ENCODE peak calls at places on chromosomes 7 and 10, in eight cellular contexts. One of them, this sample, is unnamed.

GRCh38 chr10:91643700-91644099 is 10.8 kb upstream of the PPP1R3C start:
- DNase-seq in fibroblast of mammary gland: no peak
- DNase-seq in activated naive CD4-positive, alpha-beta T cell: no peak
- DNase-seq in HT-29: peak; percentile 25
- DNase-seq in NCI-H2107: no peak
- DNase-seq in NCI-H146: peak; percentile 59
- DNase-seq in NCI-H1105 treated with DMSO at 0.1 percent for 48 hours: no peak
- DNase-seq in substantia nigra: no peak
- DNase-seq in this sample: peak; percentile 56

GRCh38 chr10:60008816-60009215 is 102.5 kb upstream of the CCDC6 start:
- DNase-seq in fibroblast of mammary gland: peak; percentile 31
- DNase-seq in activated naive CD4-positive, alpha-beta T cell: no peak
- DNase-seq in HT-29: peak; percentile 55
- DNase-seq in NCI-H2107: no peak
- DNase-seq in NCI-H146: no peak
- DNase-seq in NCI-H1105 treated with DMSO at 0.1 percent for 48 hours: no peak
- DNase-seq in substantia nigra: no peak
- DNase-seq in this sample: peak; percentile 36

GRCh38 chr10:22714524-22715289 is at the start of gene PIP4K2A:
- DNase-seq in fibroblast of mammary gland: peak; percentile 59
- DNase-seq in activated naive CD4-positive, alpha-beta T cell: peak; percentile 42
- DNase-seq in HT-29: peak; percentile 68
- DNase-seq in NCI-H2107: peak; percentile 8
- DNase-seq in NCI-H146: peak; percentile 88
- DNase-seq in NCI-H1105 treated with DMSO at 0.1 percent for 48 hours: peak; percentile 17
- DNase-seq in substantia nigra: peak; percentile 72
- DNase-seq in this sample: peak; percentile 78

GRCh38 chr10:116905845-116906210 is 56.5 kb downstream of the ENO4 start:
- DNase-seq in fibroblast of mammary gland: no peak
- DNase-seq in activated naive CD4-positive, alpha-beta T cell: no peak
- DNase-seq in HT-29: no peak
- DNase-seq in NCI-H2107: no peak
- DNase-seq in NCI-H146: no peak
- DNase-seq in NCI-H1105 treated with DMSO at 0.1 percent for 48 hours: no peak
- DNase-seq in substantia nigra: no peak
- DNase-seq in this sample: no peak

GRCh38 chr7:18505870-18506460 is 10.4 kb downstream of the HDAC9 start:
- DNase-seq in fibroblast of mammary gland: peak; percentile 48
- DNase-seq in activated naive CD4-positive, alpha-beta T cell: no peak
- DNase-seq in HT-29: no peak
- DNase-seq in NCI-H2107: no peak
- DNase-seq in NCI-H146: no peak
- DNase-seq in NCI-H1105 treated with DMSO at 0.1 percent for 48 hours: no peak
- DNase-seq in substantia nigra: no peak
- DNase-seq in this sample: no peak

GRCh38 chr7:151453326-151453791 is 13.4 kb upstream of the CRYGN start:
- DNase-seq in fibroblast of mammary gland: no peak
- DNase-seq in activated naive CD4-positive, alpha-beta T cell: no peak
- DNase-seq in HT-29: no peak
- DNase-seq in NCI-H2107: no peak
- DNase-seq in NCI-H146: no peak
- DNase-seq in NCI-H1105 treated with DMSO at 0.1 percent for 48 hours: no peak
- DNase-seq in substantia nigra: no peak
- DNase-seq in this sample: no peak

GRCh38 chr7:91457208-91457607 is 193.0 kb downstream of the FZD1 start:
- DNase-seq in fibroblast of mammary gland: no peak
- DNase-seq in activated naive CD4-positive, alpha-beta T cell: no peak
- DNase-seq in HT-29: no peak
- DNase-seq in NCI-H2107: no peak
- DNase-seq in NCI-H146: no peak
- DNase-seq in NCI-H1105 treated with DMSO at 0.1 percent for 48 hours: no peak
- DNase-seq in substantia nigra: no peak
- DNase-seq in this sample: no peak

GRCh38 chr10:114346176-114347031 is 57.9 kb downstream of the AFAP1L2 start:
- DNase-seq in fibroblast of mammary gland: no peak
- DNase-seq in activated naive CD4-positive, alpha-beta T cell: no peak
- DNase-seq in HT-29: no peak
- DNase-seq in NCI-H2107: no peak
- DNase-seq in NCI-H146: no peak
- DNase-seq in NCI-H1105 treated with DMSO at 0.1 percent for 48 hours: no peak
- DNase-seq in substantia nigra: peak; percentile 4
- DNase-seq in this sample: no peak

GRCh38 chr7:15720849-15721471 is 34.5 kb upstream of the MEOX2 start:
- DNase-seq in fibroblast of mammary gland: peak; percentile 68
- DNase-seq in activated naive CD4-positive, alpha-beta T cell: no peak
- DNase-seq in HT-29: peak; percentile 69
- DNase-seq in NCI-H2107: peak; percentile 9
- DNase-seq in NCI-H146: peak; percentile 25
- DNase-seq in NCI-H1105 treated with DMSO at 0.1 percent for 48 hours: peak; percentile 41
- DNase-seq in substantia nigra: peak; percentile 1
- DNase-seq in this sample: peak; percentile 62

GRCh38 chr10:37704566-37704965 is 152.8 kb downstream of the ZNF248 start:
- DNase-seq in fibroblast of mammary gland: no peak
- DNase-seq in activated naive CD4-positive, alpha-beta T cell: no peak
- DNase-seq in HT-29: no peak
- DNase-seq in NCI-H2107: no peak
- DNase-seq in NCI-H146: no peak
- DNase-seq in NCI-H1105 treated with DMSO at 0.1 percent for 48 hours: no peak
- DNase-seq in substantia nigra: no peak
- DNase-seq in this sample: no peak

GRCh38 chr10:78349165-78349516 is 315.5 kb downstream of the RPS24 start:
- DNase-seq in fibroblast of mammary gland: no peak
- DNase-seq in activated naive CD4-positive, alpha-beta T cell: no peak
- DNase-seq in HT-29: no peak
- DNase-seq in NCI-H2107: no peak
- DNase-seq in NCI-H146: no peak
- DNase-seq in NCI-H1105 treated with DMSO at 0.1 percent for 48 hours: no peak
- DNase-seq in substantia nigra: no peak
- DNase-seq in this sample: no peak

GRCh38 chr7:50412958-50413357 is 37.2 kb downstream of the FIGNL1 start:
- DNase-seq in fibroblast of mammary gland: no peak
- DNase-seq in activated naive CD4-positive, alpha-beta T cell: no peak
- DNase-seq in HT-29: no peak
- DNase-seq in NCI-H2107: no peak
- DNase-seq in NCI-H146: no peak
- DNase-seq in NCI-H1105 treated with DMSO at 0.1 percent for 48 hours: no peak
- DNase-seq in substantia nigra: no peak
- DNase-seq in this sample: no peak

GRCh38 chr7:150610193-150610592 is 22.0 kb downstream of the GIMAP6 start:
- DNase-seq in fibroblast of mammary gland: no peak
- DNase-seq in activated naive CD4-positive, alpha-beta T cell: no peak
- DNase-seq in HT-29: no peak
- DNase-seq in NCI-H2107: no peak
- DNase-seq in NCI-H146: no peak
- DNase-seq in NCI-H1105 treated with DMSO at 0.1 percent for 48 hours: no peak
- DNase-seq in substantia nigra: no peak
- DNase-seq in this sample: no peak

GRCh38 chr7:136923111-136923510 is 54.7 kb downstream of the CHRM2 start:
- DNase-seq in fibroblast of mammary gland: peak; percentile 30
- DNase-seq in activated naive CD4-positive, alpha-beta T cell: no peak
- DNase-seq in HT-29: no peak
- DNase-seq in NCI-H2107: no peak
- DNase-seq in NCI-H146: no peak
- DNase-seq in NCI-H1105 treated with DMSO at 0.1 percent for 48 hours: no peak
- DNase-seq in substantia nigra: no peak
- DNase-seq in this sample: no peak

GRCh38 chr7:24756545-24756988 is 697 bp downstream of the GSDME start:
- DNase-seq in fibroblast of mammary gland: no peak
- DNase-seq in activated naive CD4-positive, alpha-beta T cell: no peak
- DNase-seq in HT-29: no peak
- DNase-seq in NCI-H2107: no peak
- DNase-seq in NCI-H146: no peak
- DNase-seq in NCI-H1105 treated with DMSO at 0.1 percent for 48 hours: no peak
- DNase-seq in substantia nigra: peak; percentile 54
- DNase-seq in this sample: no peak

GRCh38 chr7:99258501-99258900 is 14.1 kb upstream of the MYH16 start:
- DNase-seq in fibroblast of mammary gland: peak; percentile 23
- DNase-seq in activated naive CD4-positive, alpha-beta T cell: no peak
- DNase-seq in HT-29: no peak
- DNase-seq in NCI-H2107: no peak
- DNase-seq in NCI-H146: no peak
- DNase-seq in NCI-H1105 treated with DMSO at 0.1 percent for 48 hours: no peak
- DNase-seq in substantia nigra: no peak
- DNase-seq in this sample: no peak

GRCh38 chr7:50739744-50740455 is 42.8 kb downstream of the GRB10 start:
- DNase-seq in fibroblast of mammary gland: no peak
- DNase-seq in activated naive CD4-positive, alpha-beta T cell: peak; percentile 14
- DNase-seq in HT-29: no peak
- DNase-seq in NCI-H2107: no peak
- DNase-seq in NCI-H146: no peak
- DNase-seq in NCI-H1105 treated with DMSO at 0.1 percent for 48 hours: no peak
- DNase-seq in substantia nigra: no peak
- DNase-seq in this sample: no peak

GRCh38 chr10:51389415-51390342 is 309.7 kb downstream of the CSTF2T start:
- DNase-seq in fibroblast of mammary gland: peak; percentile 98
- DNase-seq in activated naive CD4-positive, alpha-beta T cell: no peak
- DNase-seq in HT-29: peak; percentile 32
- DNase-seq in NCI-H2107: no peak
- DNase-seq in NCI-H146: peak; percentile 21
- DNase-seq in NCI-H1105 treated with DMSO at 0.1 percent for 48 hours: peak; percentile 5
- DNase-seq in substantia nigra: peak; percentile 29
- DNase-seq in this sample: peak; percentile 54

GRCh38 chr10:117552759-117553158 is 10.2 kb downstream of the EMX2 start:
- DNase-seq in fibroblast of mammary gland: no peak
- DNase-seq in activated naive CD4-positive, alpha-beta T cell: no peak
- DNase-seq in HT-29: no peak
- DNase-seq in NCI-H2107: no peak
- DNase-seq in NCI-H146: no peak
- DNase-seq in NCI-H1105 treated with DMSO at 0.1 percent for 48 hours: no peak
- DNase-seq in substantia nigra: no peak
- DNase-seq in this sample: no peak

GRCh38 chr7:18354686-18355085 is 140.9 kb upstream of the HDAC9 start:
- DNase-seq in fibroblast of mammary gland: no peak
- DNase-seq in activated naive CD4-positive, alpha-beta T cell: no peak
- DNase-seq in HT-29: no peak
- DNase-seq in NCI-H2107: no peak
- DNase-seq in NCI-H146: no peak
- DNase-seq in NCI-H1105 treated with DMSO at 0.1 percent for 48 hours: no peak
- DNase-seq in substantia nigra: no peak
- DNase-seq in this sample: no peak

GRCh38 chr7:116588225-116588624 is 63.4 kb downstream of the CAV1 start:
- DNase-seq in fibroblast of mammary gland: peak; percentile 85
- DNase-seq in activated naive CD4-positive, alpha-beta T cell: no peak
- DNase-seq in HT-29: peak; percentile 21
- DNase-seq in NCI-H2107: no peak
- DNase-seq in NCI-H146: no peak
- DNase-seq in NCI-H1105 treated with DMSO at 0.1 percent for 48 hours: no peak
- DNase-seq in substantia nigra: no peak
- DNase-seq in this sample: no peak

GRCh38 chr7:107463139-107464078 is 6.4 kb upstream of the GPR22 start:
- DNase-seq in fibroblast of mammary gland: peak; percentile 85
- DNase-seq in activated naive CD4-positive, alpha-beta T cell: no peak
- DNase-seq in HT-29: peak; percentile 71
- DNase-seq in NCI-H2107: peak; percentile 26
- DNase-seq in NCI-H146: peak; percentile 60
- DNase-seq in NCI-H1105 treated with DMSO at 0.1 percent for 48 hours: peak; percentile 66
- DNase-seq in substantia nigra: peak; percentile 60
- DNase-seq in this sample: peak; percentile 37

GRCh38 chr10:5284311-5285057 is 80.3 kb upstream of the UCN3 start:
- DNase-seq in fibroblast of mammary gland: peak; percentile 53
- DNase-seq in activated naive CD4-positive, alpha-beta T cell: no peak
- DNase-seq in HT-29: no peak
- DNase-seq in NCI-H2107: no peak
- DNase-seq in NCI-H146: no peak
- DNase-seq in NCI-H1105 treated with DMSO at 0.1 percent for 48 hours: no peak
- DNase-seq in substantia nigra: no peak
- DNase-seq in this sample: no peak

GRCh38 chr7:158743219-158743618 is 38.6 kb upstream of the NCAPG2 start:
- DNase-seq in fibroblast of mammary gland: no peak
- DNase-seq in activated naive CD4-positive, alpha-beta T cell: no peak
- DNase-seq in HT-29: no peak
- DNase-seq in NCI-H2107: no peak
- DNase-seq in NCI-H146: no peak
- DNase-seq in NCI-H1105 treated with DMSO at 0.1 percent for 48 hours: no peak
- DNase-seq in substantia nigra: no peak
- DNase-seq in this sample: no peak

GRCh38 chr7:45026984-45027773 is 27.2 kb downstream of the CCM2 start:
- DNase-seq in fibroblast of mammary gland: peak; percentile 10
- DNase-seq in activated naive CD4-positive, alpha-beta T cell: no peak
- DNase-seq in HT-29: no peak
- DNase-seq in NCI-H2107: no peak
- DNase-seq in NCI-H146: no peak
- DNase-seq in NCI-H1105 treated with DMSO at 0.1 percent for 48 hours: no peak
- DNase-seq in substantia nigra: no peak
- DNase-seq in this sample: no peak

GRCh38 chr7:2003451-2003930 is 229.3 kb downstream of the MAD1L1 start:
- DNase-seq in fibroblast of mammary gland: no peak
- DNase-seq in activated naive CD4-positive, alpha-beta T cell: no peak
- DNase-seq in HT-29: no peak
- DNase-seq in NCI-H2107: no peak
- DNase-seq in NCI-H146: no peak
- DNase-seq in NCI-H1105 treated with DMSO at 0.1 percent for 48 hours: no peak
- DNase-seq in substantia nigra: no peak
- DNase-seq in this sample: no peak

GRCh38 chr10:126421745-126422144 is 33.5 kb upstream of the ADAM12 start:
- DNase-seq in fibroblast of mammary gland: peak; percentile 99
- DNase-seq in activated naive CD4-positive, alpha-beta T cell: no peak
- DNase-seq in HT-29: no peak
- DNase-seq in NCI-H2107: no peak
- DNase-seq in NCI-H146: no peak
- DNase-seq in NCI-H1105 treated with DMSO at 0.1 percent for 48 hours: no peak
- DNase-seq in substantia nigra: no peak
- DNase-seq in this sample: no peak

This sample was measured in Calu3.